ENCODE peak calls at places on chromosomes 6 and 20, in seven cellular contexts. One of them, this sample, is unnamed.

GRCh38 chr6:166745801-166746668 is 119.0 kb upstream of the RPS6KA2 start:
- DNase-seq in CD4-positive, CD25-positive, alpha-beta regulatory T cell: no peak
- DNase-seq in SK-N-MC: no peak
- DNase-seq in left ventricle myocardium inferior: no peak
- DNase-seq in trophoblast cell: no peak
- DNase-seq in mammary epithelial cell: no peak
- DNase-seq in vagina: no peak
- DNase-seq in this sample: no peak

GRCh38 chr20:11031300-11031699 is 357.5 kb upstream of the JAG1 start:
- DNase-seq in CD4-positive, CD25-positive, alpha-beta regulatory T cell: no peak
- DNase-seq in SK-N-MC: no peak
- DNase-seq in left ventricle myocardium inferior: no peak
- DNase-seq in trophoblast cell: no peak
- DNase-seq in mammary epithelial cell: no peak
- DNase-seq in vagina: no peak
- DNase-seq in this sample: no peak

GRCh38 chr6:32153252-32153834 is 598 bp upstream of the PPT2 start:
- DNase-seq in CD4-positive, CD25-positive, alpha-beta regulatory T cell: no peak
- DNase-seq in SK-N-MC: no peak
- DNase-seq in left ventricle myocardium inferior: no peak
- DNase-seq in trophoblast cell: peak; percentile 5
- DNase-seq in mammary epithelial cell: peak; percentile 13
- DNase-seq in vagina: no peak
- DNase-seq in this sample: no peak

GRCh38 chr6:80769101-80769500 is 662.6 kb downstream of the BCKDHB start:
- DNase-seq in CD4-positive, CD25-positive, alpha-beta regulatory T cell: no peak
- DNase-seq in SK-N-MC: no peak
- DNase-seq in left ventricle myocardium inferior: no peak
- DNase-seq in trophoblast cell: no peak
- DNase-seq in mammary epithelial cell: no peak
- DNase-seq in vagina: no peak
- DNase-seq in this sample: no peak

GRCh38 chr6:119942078-119942752 is 592.7 kb upstream of the MAN1A1 start:
- DNase-seq in CD4-positive, CD25-positive, alpha-beta regulatory T cell: no peak
- DNase-seq in SK-N-MC: no peak
- DNase-seq in left ventricle myocardium inferior: no peak
- DNase-seq in trophoblast cell: no peak
- DNase-seq in mammary epithelial cell: no peak
- DNase-seq in vagina: no peak
- DNase-seq in this sample: no peak

GRCh38 chr6:143485967-143486366 is 25.6 kb downstream of the FUCA2 start:
- DNase-seq in CD4-positive, CD25-positive, alpha-beta regulatory T cell: no peak
- DNase-seq in SK-N-MC: no peak
- DNase-seq in left ventricle myocardium inferior: no peak
- DNase-seq in trophoblast cell: no peak
- DNase-seq in mammary epithelial cell: no peak
- DNase-seq in vagina: no peak
- DNase-seq in this sample: no peak

GRCh38 chr6:36666726-36667591 is 11.6 kb upstream of the CDKN1A start:
- DNase-seq in CD4-positive, CD25-positive, alpha-beta regulatory T cell: no peak
- DNase-seq in SK-N-MC: no peak
- DNase-seq in left ventricle myocardium inferior: peak; percentile 75
- DNase-seq in trophoblast cell: peak; percentile 72
- DNase-seq in mammary epithelial cell: peak; percentile 99
- DNase-seq in vagina: no peak
- DNase-seq in this sample: no peak

GRCh38 chr6:118774596-118774995 is 119.4 kb upstream of the ASF1A start:
- DNase-seq in CD4-positive, CD25-positive, alpha-beta regulatory T cell: no peak
- DNase-seq in SK-N-MC: no peak
- DNase-seq in left ventricle myocardium inferior: no peak
- DNase-seq in trophoblast cell: peak; percentile 26
- DNase-seq in mammary epithelial cell: no peak
- DNase-seq in vagina: no peak
- DNase-seq in this sample: no peak

GRCh38 chr6:20763311-20763710 is 229.1 kb downstream of the CDKAL1 start:
- DNase-seq in CD4-positive, CD25-positive, alpha-beta regulatory T cell: no peak
- DNase-seq in SK-N-MC: no peak
- DNase-seq in left ventricle myocardium inferior: no peak
- DNase-seq in trophoblast cell: no peak
- DNase-seq in mammary epithelial cell: no peak
- DNase-seq in vagina: no peak
- DNase-seq in this sample: no peak

GRCh38 chr20:14117768-14118167 is 122.5 kb downstream of the MACROD2 start:
- DNase-seq in CD4-positive, CD25-positive, alpha-beta regulatory T cell: no peak
- DNase-seq in SK-N-MC: no peak
- DNase-seq in left ventricle myocardium inferior: no peak
- DNase-seq in trophoblast cell: no peak
- DNase-seq in mammary epithelial cell: no peak
- DNase-seq in vagina: no peak
- DNase-seq in this sample: no peak

GRCh38 chr6:145031001-145031400 is 704.3 kb downstream of the EPM2A start:
- DNase-seq in CD4-positive, CD25-positive, alpha-beta regulatory T cell: no peak
- DNase-seq in SK-N-MC: no peak
- DNase-seq in left ventricle myocardium inferior: no peak
- DNase-seq in trophoblast cell: no peak
- DNase-seq in mammary epithelial cell: no peak
- DNase-seq in vagina: no peak
- DNase-seq in this sample: no peak

GRCh38 chr20:50724851-50725721 is 6.3 kb upstream of the PARD6B start:
- DNase-seq in CD4-positive, CD25-positive, alpha-beta regulatory T cell: no peak
- DNase-seq in SK-N-MC: no peak
- DNase-seq in left ventricle myocardium inferior: peak; percentile 70
- DNase-seq in trophoblast cell: peak; percentile 41
- DNase-seq in mammary epithelial cell: peak; percentile 98
- DNase-seq in vagina: no peak
- DNase-seq in this sample: no peak

GRCh38 chr20:50724112-50724724 is 7.2 kb upstream of the PARD6B start:
- DNase-seq in CD4-positive, CD25-positive, alpha-beta regulatory T cell: no peak
- DNase-seq in SK-N-MC: no peak
- DNase-seq in left ventricle myocardium inferior: no peak
- DNase-seq in trophoblast cell: no peak
- DNase-seq in mammary epithelial cell: no peak
- DNase-seq in vagina: no peak
- DNase-seq in this sample: no peak

GRCh38 chr20:50726955-50727791 is 4.2 kb upstream of the PARD6B start:
- DNase-seq in CD4-positive, CD25-positive, alpha-beta regulatory T cell: no peak
- DNase-seq in SK-N-MC: no peak
- DNase-seq in left ventricle myocardium inferior: no peak
- DNase-seq in trophoblast cell: no peak
- DNase-seq in mammary epithelial cell: no peak
- DNase-seq in vagina: no peak
- DNase-seq in this sample: no peak

GRCh38 chr20:50723672-50724071 is 7.7 kb upstream of the PARD6B start:
- DNase-seq in CD4-positive, CD25-positive, alpha-beta regulatory T cell: no peak
- DNase-seq in SK-N-MC: no peak
- DNase-seq in left ventricle myocardium inferior: no peak
- DNase-seq in trophoblast cell: no peak
- DNase-seq in mammary epithelial cell: no peak
- DNase-seq in vagina: no peak
- DNase-seq in this sample: no peak

GRCh38 chr20:50725722-50726000 is 5.7 kb upstream of the PARD6B start:
- DNase-seq in CD4-positive, CD25-positive, alpha-beta regulatory T cell: no peak
- DNase-seq in SK-N-MC: no peak
- DNase-seq in left ventricle myocardium inferior: no peak
- DNase-seq in trophoblast cell: no peak
- DNase-seq in mammary epithelial cell: no peak
- DNase-seq in vagina: no peak
- DNase-seq in this sample: no peak
- H3K27ac ChIP-seq in CD4-positive, CD25-positive, alpha-beta regulatory T cell: no peak overlapping the region
- H3K27ac ChIP-seq in SK-N-MC: no peak overlapping the region
- H3K27ac ChIP-seq in left ventricle myocardium inferior: peak overlapping the region; percentile 91
- H3K27ac ChIP-seq in trophoblast cell: peak overlapping the region; percentile 94
- H3K27ac ChIP-seq in mammary epithelial cell: peak overlapping the region; percentile 70
- H3K27ac ChIP-seq in vagina: peak overlapping the region; percentile 77
- H3K27ac ChIP-seq in this sample: no peak overlapping the region

GRCh38 chr6:104688283-104688969 is 171.3 kb downstream of the HACE1 start:
- DNase-seq in CD4-positive, CD25-positive, alpha-beta regulatory T cell: no peak
- DNase-seq in SK-N-MC: no peak
- DNase-seq in left ventricle myocardium inferior: no peak
- DNase-seq in trophoblast cell: peak; percentile 12
- DNase-seq in mammary epithelial cell: no peak
- DNase-seq in vagina: no peak
- DNase-seq in this sample: no peak

GRCh38 chr6:104685871-104686549 is 173.7 kb downstream of the HACE1 start:
- DNase-seq in CD4-positive, CD25-positive, alpha-beta regulatory T cell: no peak
- DNase-seq in SK-N-MC: no peak
- DNase-seq in left ventricle myocardium inferior: no peak
- DNase-seq in trophoblast cell: no peak
- DNase-seq in mammary epithelial cell: no peak
- DNase-seq in vagina: no peak
- DNase-seq in this sample: no peak

GRCh38 chr6:104689551-104690205 is 170.0 kb downstream of the HACE1 start:
- DNase-seq in CD4-positive, CD25-positive, alpha-beta regulatory T cell: no peak
- DNase-seq in SK-N-MC: no peak
- DNase-seq in left ventricle myocardium inferior: no peak
- DNase-seq in trophoblast cell: peak; percentile 89
- DNase-seq in mammary epithelial cell: peak; percentile 55
- DNase-seq in vagina: no peak
- DNase-seq in this sample: no peak

GRCh38 chr6:104684911-104685415 is 174.8 kb downstream of the HACE1 start:
- DNase-seq in CD4-positive, CD25-positive, alpha-beta regulatory T cell: no peak
- DNase-seq in SK-N-MC: no peak
- DNase-seq in left ventricle myocardium inferior: no peak
- DNase-seq in trophoblast cell: no peak
- DNase-seq in mammary epithelial cell: no peak
- DNase-seq in vagina: no peak
- DNase-seq in this sample: no peak

GRCh38 chr6:104686550-104687155 is 173.1 kb downstream of the HACE1 start:
- DNase-seq in CD4-positive, CD25-positive, alpha-beta regulatory T cell: no peak
- DNase-seq in SK-N-MC: no peak
- DNase-seq in left ventricle myocardium inferior: no peak
- DNase-seq in trophoblast cell: no peak
- DNase-seq in mammary epithelial cell: no peak
- DNase-seq in vagina: no peak
- DNase-seq in this sample: no peak
- H3K27ac ChIP-seq in CD4-positive, CD25-positive, alpha-beta regulatory T cell: no peak overlapping the region
- H3K27ac ChIP-seq in SK-N-MC: no peak overlapping the region
- H3K27ac ChIP-seq in left ventricle myocardium inferior: no peak overlapping the region
- H3K27ac ChIP-seq in trophoblast cell: no peak overlapping the region
- H3K27ac ChIP-seq in mammary epithelial cell: no peak overlapping the region
- H3K27ac ChIP-seq in vagina: no peak overlapping the region
- H3K27ac ChIP-seq in this sample: no peak overlapping the region

GRCh38 chr6:133587841-133588240 is 301.1 kb upstream of the TCF21 start:
- DNase-seq in CD4-positive, CD25-positive, alpha-beta regulatory T cell: no peak
- DNase-seq in SK-N-MC: no peak
- DNase-seq in left ventricle myocardium inferior: no peak
- DNase-seq in trophoblast cell: no peak
- DNase-seq in mammary epithelial cell: no peak
- DNase-seq in vagina: no peak
- DNase-seq in this sample: no peak

GRCh38 chr6:133590196-133590595 is 298.7 kb upstream of the TCF21 start:
- DNase-seq in CD4-positive, CD25-positive, alpha-beta regulatory T cell: no peak
- DNase-seq in SK-N-MC: no peak
- DNase-seq in left ventricle myocardium inferior: no peak
- DNase-seq in trophoblast cell: no peak
- DNase-seq in mammary epithelial cell: no peak
- DNase-seq in vagina: no peak
- DNase-seq in this sample: no peak

GRCh38 chr6:133587396-133587795 is 301.5 kb upstream of the TCF21 start:
- DNase-seq in CD4-positive, CD25-positive, alpha-beta regulatory T cell: no peak
- DNase-seq in SK-N-MC: no peak
- DNase-seq in left ventricle myocardium inferior: no peak
- DNase-seq in trophoblast cell: no peak
- DNase-seq in mammary epithelial cell: no peak
- DNase-seq in vagina: no peak
- DNase-seq in this sample: no peak

GRCh38 chr6:133591330-133591729 is 297.6 kb upstream of the TCF21 start:
- DNase-seq in CD4-positive, CD25-positive, alpha-beta regulatory T cell: no peak
- DNase-seq in SK-N-MC: no peak
- DNase-seq in left ventricle myocardium inferior: no peak
- DNase-seq in trophoblast cell: no peak
- DNase-seq in mammary epithelial cell: no peak
- DNase-seq in vagina: no peak
- DNase-seq in this sample: no peak

GRCh38 chr6:133590814-133591213 is 298.1 kb upstream of the TCF21 start:
- DNase-seq in CD4-positive, CD25-positive, alpha-beta regulatory T cell: no peak
- DNase-seq in SK-N-MC: no peak
- DNase-seq in left ventricle myocardium inferior: no peak
- DNase-seq in trophoblast cell: no peak
- DNase-seq in mammary epithelial cell: peak; percentile 96
- DNase-seq in vagina: no peak
- DNase-seq in this sample: no peak
- H3K27ac ChIP-seq in CD4-positive, CD25-positive, alpha-beta regulatory T cell: no peak overlapping the region
- H3K27ac ChIP-seq in SK-N-MC: no peak overlapping the region
- H3K27ac ChIP-seq in left ventricle myocardium inferior: no peak overlapping the region
- H3K27ac ChIP-seq in trophoblast cell: no peak overlapping the region
- H3K27ac ChIP-seq in mammary epithelial cell: peak overlapping the region; percentile 71
- H3K27ac ChIP-seq in vagina: no peak overlapping the region
- H3K27ac ChIP-seq in this sample: no peak overlapping the region

DNA sequence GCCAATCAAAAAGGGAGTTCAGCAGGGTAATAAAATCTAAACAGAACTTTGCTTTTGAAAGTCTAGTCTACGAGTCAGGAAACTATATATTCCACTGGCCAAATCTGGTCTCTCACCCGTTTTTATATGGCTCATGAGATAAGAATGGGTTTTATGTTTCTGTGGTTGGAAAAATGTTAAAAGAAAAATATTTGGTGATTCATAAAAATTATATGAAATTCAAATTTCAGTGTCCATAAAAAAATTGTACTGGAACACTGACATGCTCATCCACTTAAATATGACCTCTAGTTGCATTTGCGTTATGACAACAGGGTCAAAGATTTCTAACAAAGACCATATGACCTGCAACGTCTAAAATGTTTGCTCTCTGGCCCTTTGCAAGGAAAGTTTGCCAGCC is 22.3 kb upstream of the LAMP5 start:
- DNase-seq in CD4-positive, CD25-positive, alpha-beta regulatory T cell: no peak
- DNase-seq in SK-N-MC: no peak
- DNase-seq in left ventricle myocardium inferior: no peak
- DNase-seq in trophoblast cell: no peak
- DNase-seq in mammary epithelial cell: no peak
- DNase-seq in vagina: no peak
- DNase-seq in this sample: no peak
- H3K27ac ChIP-seq in CD4-positive, CD25-positive, alpha-beta regulatory T cell: no peak overlapping the region
- H3K27ac ChIP-seq in SK-N-MC: no peak overlapping the region
- H3K27ac ChIP-seq in left ventricle myocardium inferior: no peak overlapping the region
- H3K27ac ChIP-seq in trophoblast cell: no peak overlapping the region
- H3K27ac ChIP-seq in mammary epithelial cell: no peak overlapping the region
- H3K27ac ChIP-seq in vagina: no peak overlapping the region
- H3K27ac ChIP-seq in this sample: no peak overlapping the region

GRCh38 chr6:18477301-18477941 is 90.3 kb downstream of the RNF144B start:
- DNase-seq in CD4-positive, CD25-positive, alpha-beta regulatory T cell: no peak
- DNase-seq in SK-N-MC: peak; percentile 26
- DNase-seq in left ventricle myocardium inferior: no peak
- DNase-seq in trophoblast cell: no peak
- DNase-seq in mammary epithelial cell: no peak
- DNase-seq in vagina: no peak
- DNase-seq in this sample: no peak
- H3K27ac ChIP-seq in CD4-positive, CD25-positive, alpha-beta regulatory T cell: no peak overlapping the region
- H3K27ac ChIP-seq in SK-N-MC: peak overlapping the region; percentile 78
- H3K27ac ChIP-seq in left ventricle myocardium inferior: peak overlapping the region; percentile 84
- H3K27ac ChIP-seq in trophoblast cell: no peak overlapping the region
- H3K27ac ChIP-seq in mammary epithelial cell: no peak overlapping the region
- H3K27ac ChIP-seq in vagina: no peak overlapping the region
- H3K27ac ChIP-seq in this sample: no peak overlapping the region

This sample was measured in substantia nigra.